ENCODE peak calls at places on chromosomes 16 and 17, in six cellular contexts. S, K, A, W, G and M are unnamed samples.

GRCh38 chr17:49707246-49707607 is 537 bp downstream of the SLC35B1 start:
- DNase-seq in S (no peak), K (no peak), A (no peak), W (no peak), G (no peak), M (no peak)

GRCh38 chr16:3292604-3293003 is 9.3 kb downstream of the ZNF263 start:
- DNase-seq in S (no peak), K (peak), A (no peak), W (no peak), G (no peak), M (no peak)

GRCh38 chr17:34761646-34762045 is 182.3 kb downstream of the TMEM132E start:
- DNase-seq in S (no peak), K (no peak), A (no peak), W (no peak), G (no peak), M (no peak)

GRCh38 chr17:61583242-61583641 is 7.8 kb downstream of the NACA2 start:
- DNase-seq in S (peak), K (peak), A (peak), W (no peak), G (no peak), M (no peak)

GRCh38 chr17:19336938-19337711 is 25.4 kb downstream of the B9D1 start:
- DNase-seq in S (no peak), K (no peak), A (no peak), W (no peak), G (no peak), M (no peak)

GRCh38 chr17:30482555-30482954 is 5.3 kb downstream of the GOSR1 start:
- DNase-seq in S (no peak), K (no peak), A (no peak), W (no peak), G (no peak), M (no peak)

GRCh38 chr16:50067290-50067853 is 1.6 kb downstream of the HEATR3 start:
- DNase-seq in S (no peak), K (peak), A (peak), W (no peak), G (no peak), M (peak)

GRCh38 chr17:57605734-57606105 is 139.4 kb downstream of the CCDC182 start:
- DNase-seq in S (no peak), K (no peak), A (no peak), W (no peak), G (peak), M (no peak)

GRCh38 chr17:36152639-36153120 is 23.8 kb downstream of the TBC1D3B start:
- DNase-seq in S (no peak), K (no peak), A (no peak), W (no peak), G (no peak), M (no peak)

GRCh38 chr17:9472541-9472940 is 103.1 kb downstream of the STX8 start:
- DNase-seq in S (no peak), K (peak), A (no peak), W (no peak), G (no peak), M (no peak)

GRCh38 chr16:53931946-53932345 is 228.0 kb downstream of the FTO start:
- DNase-seq in S (no peak), K (no peak), A (no peak), W (no peak), G (no peak), M (no peak)

GRCh38 chr17:50696365-50696879 is 11.3 kb downstream of the ANKRD40 start:
- DNase-seq in S (no peak), K (no peak), A (no peak), W (no peak), G (no peak), M (no peak)

GRCh38 chr17:64741924-64742670 is 80.0 kb upstream of the SMURF2 start:
- DNase-seq in S (no peak), K (peak), A (peak), W (peak), G (peak), M (no peak)

GRCh38 chr17:935485-935884 is 44.1 kb downstream of the NXN start:
- DNase-seq in S (no peak), K (no peak), A (no peak), W (no peak), G (no peak), M (no peak)

GRCh38 chr17:47806913-47807255 is 14.7 kb downstream of the OSBPL7 start:
- DNase-seq in S (no peak), K (no peak), A (no peak), W (no peak), G (no peak), M (no peak)

GRCh38 chr17:80487511-80487910 is 11.1 kb upstream of the NPTX1 start:
- DNase-seq in S (no peak), K (no peak), A (no peak), W (no peak), G (no peak), M (no peak)

GRCh38 chr17:44889003-44889402 is 10.2 kb downstream of the EFTUD2 start:
- DNase-seq in S (no peak), K (no peak), A (no peak), W (no peak), G (peak), M (no peak)
- H3K27ac ChIP-seq in S (no peak), K (no peak), A (no peak), W (no peak), G (no peak), M (no peak)

DNA sequence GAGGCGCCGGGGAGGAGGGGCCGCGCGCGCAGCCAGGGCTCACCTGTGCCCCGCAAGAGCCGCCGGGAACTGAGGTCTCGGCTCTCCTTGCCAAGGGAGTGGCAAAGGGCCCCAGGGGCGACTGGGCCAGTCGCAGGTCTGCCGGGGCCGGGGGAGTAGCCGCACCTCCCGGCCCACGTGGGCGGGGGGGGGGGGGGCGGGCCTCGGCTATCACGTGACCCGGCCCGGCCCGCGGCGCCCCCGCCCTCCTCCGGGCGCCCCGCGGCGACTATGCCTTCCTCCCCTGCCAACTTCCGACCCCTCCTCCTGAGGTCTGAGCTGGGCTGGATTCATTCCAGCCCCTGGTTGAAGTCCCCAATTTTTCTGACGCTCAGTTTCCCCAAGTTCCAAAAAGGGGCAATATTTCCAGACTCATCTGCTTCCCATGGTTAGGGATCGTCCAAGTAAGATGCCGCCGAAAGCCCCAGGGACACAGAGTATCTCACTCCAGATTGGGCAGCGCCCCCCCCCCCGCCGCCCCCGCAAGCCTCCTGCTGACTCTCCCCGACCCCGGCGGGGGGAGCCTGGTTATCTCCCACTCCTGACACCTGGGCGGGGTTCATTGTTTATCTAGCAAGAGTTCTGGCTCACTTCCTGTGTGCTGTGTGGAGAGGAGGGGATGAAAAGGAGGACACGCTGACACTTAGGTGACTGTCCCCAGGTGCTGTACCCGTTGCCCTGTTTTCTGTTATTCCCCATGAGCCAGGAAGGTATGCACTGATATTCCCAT is at the start of gene TMC6:
- DNase-seq in S (no peak), K (no peak), A (no peak), W (peak), G (no peak), M (peak)
- H3K27ac ChIP-seq in S (no peak), K (no peak), A (no peak), W (peak), G (no peak), M (peak)

GRCh38 chr16:76897816-76898215 is 293.2 kb upstream of the MON1B start:
- DNase-seq in S (no peak), K (no peak), A (no peak), W (no peak), G (no peak), M (no peak)

GRCh38 chr16:76900285-76901263 is 290.4 kb upstream of the MON1B start:
- DNase-seq in S (no peak), K (no peak), A (no peak), W (no peak), G (no peak), M (no peak)

DNA sequence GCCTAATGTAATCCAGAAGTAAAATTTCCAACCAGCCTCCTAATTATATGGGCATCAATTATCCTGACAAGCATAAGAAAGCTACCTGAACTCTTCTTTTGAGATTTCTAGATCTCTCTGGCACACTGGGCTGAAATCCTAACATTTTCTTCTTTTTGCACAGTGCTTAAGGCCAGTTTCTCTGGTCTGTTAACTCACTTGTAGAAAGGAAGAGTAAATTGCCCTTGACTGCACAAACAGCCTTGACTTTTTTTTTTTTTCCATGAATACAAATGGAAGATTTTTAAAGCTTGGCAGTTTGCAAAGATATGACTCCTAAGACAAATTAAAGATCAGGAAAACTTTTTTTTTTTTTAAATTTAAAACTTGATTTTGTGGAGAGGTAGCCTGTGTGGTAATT is 291.2 kb upstream of the MON1B start:
- DNase-seq in S (no peak), K (no peak), A (no peak), W (no peak), G (no peak), M (no peak)
- H3K27ac ChIP-seq in S (no peak), K (no peak), A (no peak), W (no peak), G (no peak), M (no peak)

DNA sequence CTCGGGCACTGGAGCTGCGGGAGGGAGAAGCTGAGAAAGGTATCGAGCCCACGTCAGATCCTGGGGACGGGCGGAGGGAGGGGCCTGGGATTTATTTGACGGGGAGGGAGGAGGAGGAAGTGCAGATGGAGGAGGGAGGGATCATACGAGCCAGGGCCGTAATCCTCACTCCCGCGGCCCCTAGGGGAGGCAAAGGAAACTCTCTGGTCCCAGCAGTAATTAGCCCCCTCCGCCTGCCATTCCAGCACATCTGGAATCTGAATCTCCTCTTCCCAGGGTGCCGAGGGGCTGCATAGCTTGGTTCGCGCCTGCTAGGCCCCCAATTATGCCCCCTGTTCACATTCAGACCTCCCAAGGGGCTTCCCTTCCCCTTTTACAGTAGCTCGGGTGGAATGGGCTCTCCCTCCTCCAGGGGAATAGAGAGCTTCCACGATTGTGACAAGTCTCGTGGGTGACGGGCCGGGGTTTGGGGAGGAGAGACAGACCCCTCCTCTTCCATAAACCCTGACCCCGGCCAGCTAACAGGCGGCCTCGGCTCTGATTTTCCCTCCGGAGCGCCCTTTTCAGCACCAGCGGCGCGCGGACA is at the start of gene SEZ6L2:
- DNase-seq in S (no peak), K (peak), A (peak), W (peak), G (no peak), M (peak)
- H3K27ac ChIP-seq in S (no peak), K (peak), A (peak), W (no peak), G (no peak), M (peak)

GRCh38 chr17:42185497-42185860 is 227 bp upstream of the HCRT start:
- DNase-seq in S (no peak), K (no peak), A (no peak), W (no peak), G (no peak), M (no peak)

GRCh38 chr17:42182927-42183734 is 2.1 kb downstream of the HCRT start:
- DNase-seq in S (peak), K (peak), A (peak), W (no peak), G (no peak), M (no peak)

GRCh38 chr17:42187833-42188232 is 2.6 kb upstream of the HCRT start:
- DNase-seq in S (no peak), K (no peak), A (no peak), W (no peak), G (no peak), M (no peak)

GRCh38 chr17:42183741-42184711 is 1.2 kb downstream of the HCRT start:
- DNase-seq in S (no peak), K (peak), A (peak), W (peak), G (peak), M (peak)

GRCh38 chr17:42184717-42185496 is at the start of gene HCRT:
- DNase-seq in S (no peak), K (no peak), A (no peak), W (no peak), G (no peak), M (no peak)
- H3K27ac ChIP-seq in S (no peak), K (no peak), A (no peak), W (no peak), G (peak), M (peak)

GRCh38 chr17:41511716-41512115 is 6.3 kb upstream of the KRT13 start:
- DNase-seq in S (no peak), K (no peak), A (no peak), W (no peak), G (no peak), M (no peak)
- H3K27ac ChIP-seq in S (no peak), K (no peak), A (no peak), W (no peak), G (no peak), M (no peak)

GRCh38 chr16:81633680-81634379 is 145.3 kb upstream of the PLCG2 start:
- DNase-seq in S (no peak), K (no peak), A (no peak), W (no peak), G (no peak), M (no peak)
- H3K27ac ChIP-seq in S (no peak), K (no peak), A (no peak), W (no peak), G (no peak), M (no peak)

GRCh38 chr16:57688487-57688986 is 6.1 kb upstream of the DRC7 start:
- DNase-seq in S (no peak), K (no peak), A (no peak), W (no peak), G (peak), M (no peak)

GRCh38 chr16:57690782-57691471 is 3.7 kb upstream of the DRC7 start:
- DNase-seq in S (no peak), K (peak), A (no peak), W (no peak), G (peak), M (no peak)

GRCh38 chr16:57688987-57689771 is 5.4 kb upstream of the DRC7 start:
- DNase-seq in S (no peak), K (no peak), A (no peak), W (no peak), G (peak), M (no peak)

GRCh38 chr16:57692636-57693035 is 2.0 kb upstream of the DRC7 start:
- DNase-seq in S (no peak), K (no peak), A (no peak), W (no peak), G (no peak), M (no peak)

DNA sequence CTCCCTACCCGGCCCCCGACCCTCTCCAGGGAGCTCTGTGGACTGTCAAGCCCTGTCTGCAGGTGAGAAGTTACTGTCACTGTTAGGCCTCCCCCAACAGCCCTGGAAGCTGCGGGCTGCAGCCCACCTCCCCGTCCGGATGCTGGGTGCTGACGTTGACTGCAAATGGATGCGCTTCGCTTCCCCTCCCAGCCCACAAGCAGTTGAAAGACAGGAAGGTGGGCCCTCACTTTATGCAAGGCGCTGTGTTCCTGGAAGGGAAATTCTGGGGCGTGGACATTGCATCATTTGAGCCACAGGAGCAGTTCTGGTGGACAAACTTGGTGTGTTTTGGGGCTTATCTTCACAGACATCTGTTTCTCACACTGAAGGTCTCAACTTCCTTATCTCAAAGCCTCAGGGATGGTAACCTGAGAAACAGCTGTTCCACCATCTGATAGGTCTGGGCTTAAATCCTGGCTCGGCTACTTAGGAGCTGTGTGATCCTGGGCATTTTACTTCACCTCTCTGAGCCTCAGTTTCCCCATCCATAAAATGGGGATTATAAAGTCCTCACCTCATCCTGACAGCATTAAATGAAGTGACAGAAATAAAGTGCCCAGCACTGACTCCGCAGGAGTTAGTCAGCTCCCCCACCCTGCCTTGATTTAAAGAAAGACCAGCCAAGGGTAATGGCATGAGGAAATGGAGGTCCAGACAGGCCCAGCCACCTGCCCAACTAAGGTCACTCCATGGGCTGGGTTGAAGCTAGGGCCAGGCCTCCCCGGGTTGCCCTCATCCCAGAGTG is 4.6 kb upstream of the DRC7 start:
- DNase-seq in S (no peak), K (no peak), A (no peak), W (no peak), G (peak), M (no peak)
- H3K27ac ChIP-seq in S (no peak), K (no peak), A (no peak), W (no peak), G (no peak), M (no peak)

GRCh38 chr16:24771779-24772157 is 42.3 kb downstream of the TNRC6A start:
- DNase-seq in S (no peak), K (peak), A (no peak), W (no peak), G (no peak), M (no peak)
- H3K27ac ChIP-seq in S (no peak), K (no peak), A (no peak), W (peak), G (no peak), M (no peak)

GRCh38 chr17:38349097-38349904 is 2.3 kb upstream of the SOCS7 start:
- DNase-seq in S (peak), K (peak), A (peak), W (peak), G (peak), M (peak)
- H3K27ac ChIP-seq in S (no peak), K (no peak), A (no peak), W (no peak), G (no peak), M (no peak)